ENCODE peak calls at places on chromosome 1, in ten cellular contexts. Y is body of pancreas; A is LHCN-M2; N is activated T-helper 1 cell treated with anti-CD3 and anti-CD28 coated beads, Interleukin-12 subunit alpha, Interleukin-12 subunit beta, Interleukin-2, Interleukin-4 antibody, amounts not matched to agents 30 ng/mL and 10 ng/mL and 1 ng/mL, durations not matched to agents 14 hours and 24 hours and 36 hours; S is prostate gland; D is activated naive CD8-positive, alpha-beta T cell treated with anti-CD3 and anti-CD28 coated beads, Interleukin-2, amount 50 U/mL, for 16 hours; R is T follicular helper cell; Q is heart left ventricle; G is left ventricle myocardium superior; U is neural crest cell. O is an unnamed sample.

GRCh38 chr1:10802948-10803715 is 6.7 kb upstream of the CASZ1 start:
- DNase-seq in U (no peak), Y (no peak), N (no peak), A (no peak), R (no peak), G (no peak), D (no peak), S (no peak), Q (no peak), O (no peak)

GRCh38 chr1:200206761-200207160 is 179.3 kb downstream of the NR5A2 start:
- DNase-seq in Y (no peak), R (no peak), G (no peak), D (no peak), Q (no peak), S (no peak), N (no peak), U (no peak), A (peak; percentile 16), O (no peak)

GRCh38 chr1:233614743-233615521 is 1.0 kb downstream of the KCNK1 start:
- DNase-seq in R (no peak), S (peak; percentile 32), Q (no peak), N (no peak), U (no peak), A (no peak), Y (peak; percentile 8), D (no peak), G (no peak), O (no peak)

GRCh38 chr1:77744576-77744975 is 15.1 kb downstream of the USP33 start:
- DNase-seq in S (no peak), U (no peak), R (no peak), D (no peak), A (no peak), Q (no peak), N (no peak), Y (no peak), G (no peak), O (no peak)

GRCh38 chr1:194466706-194467105 is 1280.3 kb upstream of the B3GALT2 start:
- DNase-seq in D (no peak), S (no peak), G (no peak), Q (no peak), N (no peak), R (no peak), U (no peak), A (peak; percentile 52), Y (no peak), O (no peak)

GRCh38 chr1:94734963-94735899 is 84.9 kb upstream of the SLC44A3 start:
- DNase-seq in Q (peak; percentile 32), R (no peak), G (peak; percentile 44), Y (peak; percentile 71), N (no peak), A (peak; percentile 75), U (no peak), S (peak; percentile 54), D (no peak), O (no peak)

GRCh38 chr1:109270623-109271317 is 12.2 kb downstream of the PSRC1 start:
- DNase-seq in Q (no peak), N (no peak), A (no peak), R (no peak), D (no peak), Y (no peak), S (no peak), U (no peak), G (peak; percentile 27), O (no peak)

GRCh38 chr1:158145173-158145719 is 35.4 kb upstream of the CD1D start:
- DNase-seq in R (no peak), Q (peak; percentile 75), D (no peak), Y (peak; percentile 67), U (no peak), N (no peak), A (peak; percentile 45), S (peak; percentile 25), G (peak; percentile 80), O (peak; percentile 68)

GRCh38 chr1:150405660-150406059 is 41.7 kb downstream of the RPRD2 start:
- DNase-seq in Q (no peak), A (no peak), R (no peak), N (no peak), G (no peak), D (no peak), Y (no peak), S (no peak), U (no peak), O (no peak)

O was measured in T1000.